ENCODE peak calls at places on chromosomes 12 and 14, in five cellular contexts. E is K562, S is HepG2, K is T47D, X is H1. I is an unnamed sample.
A peak's percentile ranks its signal among the peaks of the same experiment; 100 is the strongest.

GRCh38 chr14:104314251-104314941 is 176.0 kb downstream of the KIF26A start:
- DNase-seq in E (no peak), S (no peak), K (no peak), X (no peak), I (no peak)

GRCh38 chr14:55610717-55611370 is 30.8 kb downstream of the KTN1 start:
- DNase-seq in E (no peak), S (no peak), K (no peak), X (peak; percentile 50), I (no peak)

GRCh38 chr12:67989184-67989965 is at the start of gene IFNG-AS1:
- DNase-seq in E (no peak), S (no peak), K (no peak), X (no peak), I (no peak)

GRCh38 chr12:132206093-132206434 is 61.8 kb downstream of the NOC4L start:
- DNase-seq in E (no peak), S (no peak), K (no peak), X (no peak), I (no peak)

GRCh38 chr12:22518067-22518719 is 26.1 kb downstream of the C2CD5 start:
- DNase-seq in E (no peak), S (no peak), K (peak; percentile 26), X (no peak), I (no peak)

GRCh38 chr14:104223101-104223809 is 84.9 kb downstream of the KIF26A start:
- DNase-seq in E (peak; percentile 60), S (no peak), K (no peak), X (peak; percentile 47), I (no peak)

GRCh38 chr14:72600551-72601330 is 293.2 kb downstream of the DPF3 start:
- DNase-seq in E (no peak), S (no peak), K (no peak), X (no peak), I (no peak)

GRCh38 chr12:55996201-55996714 is 818 bp upstream of the SUOX start:
- DNase-seq in E (peak; percentile 57), S (peak; percentile 67), K (peak; percentile 84), X (peak; percentile 57), I (no peak)

GRCh38 chr14:39034481-39035296 is 68.3 kb downstream of the SEC23A start:
- DNase-seq in E (no peak), S (peak; percentile 66), K (peak; percentile 43), X (no peak), I (no peak)

DNA sequence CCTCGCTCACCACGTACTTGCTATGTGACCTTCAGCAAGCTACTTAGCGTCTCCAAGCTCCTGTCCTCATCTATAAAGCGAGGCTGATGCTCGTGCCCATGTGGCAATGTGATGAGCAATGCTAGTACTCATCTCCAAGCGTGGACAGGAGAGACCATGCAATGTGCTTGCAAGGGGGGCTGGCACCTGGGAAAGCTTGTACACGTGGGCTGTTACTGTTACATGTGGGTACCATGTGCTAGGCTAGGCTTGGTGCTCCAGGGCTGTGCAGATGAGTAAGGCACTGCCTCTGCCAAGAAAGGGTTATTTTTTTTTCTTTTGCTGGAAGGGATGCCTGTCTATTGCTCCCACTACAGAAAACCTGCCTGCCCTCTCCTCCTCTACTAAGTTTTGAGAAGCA is 46.6 kb downstream of the TSPAN11 start:
- DNase-seq in E (no peak), S (no peak), K (no peak), X (no peak), I (no peak)
- TF ChIP-seq JUND in E (no peak), S (no peak), K (no peak), X (no peak), I (no peak)

DNA sequence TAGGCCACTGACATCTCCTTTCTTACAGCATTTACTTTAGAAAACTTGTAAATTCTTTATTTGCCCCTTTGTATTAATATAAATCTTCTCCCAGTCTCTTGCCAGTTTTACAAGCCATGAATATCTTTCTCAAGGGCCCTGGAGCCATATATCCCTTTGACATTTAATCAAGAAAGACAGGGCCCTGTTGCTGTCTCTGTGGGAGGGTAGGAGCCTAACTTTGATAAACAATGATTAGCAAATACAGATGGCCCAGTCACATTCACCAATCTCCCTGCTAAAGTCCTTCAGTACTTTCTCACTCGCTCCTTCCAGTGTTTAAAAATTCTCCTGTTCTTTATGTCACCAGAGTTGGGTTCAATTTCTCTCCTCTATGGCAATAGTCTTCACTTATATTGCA is 479.8 kb upstream of the USP15 start:
- DNase-seq in E (no peak), S (no peak), K (no peak), X (no peak), I (no peak)
- TF ChIP-seq JUND in E (no peak), S (no peak), K (no peak), X (no peak), I (no peak)

GRCh38 chr12:127262658-127263057 is 1004.3 kb upstream of the TMEM132C start:
- DNase-seq in E (no peak), S (no peak), K (no peak), X (no peak), I (no peak)

GRCh38 chr12:127260959-127261358 is 1006.0 kb upstream of the TMEM132C start:
- DNase-seq in E (no peak), S (no peak), K (no peak), X (no peak), I (no peak)

GRCh38 chr12:127263621-127264020 is 1003.3 kb upstream of the TMEM132C start:
- DNase-seq in E (no peak), S (no peak), K (no peak), X (no peak), I (no peak)

GRCh38 chr12:127257366-127257935 is 1009.5 kb upstream of the TMEM132C start:
- DNase-seq in E (no peak), S (no peak), K (no peak), X (no peak), I (no peak)

GRCh38 chr12:127260531-127260930 is 1006.4 kb upstream of the TMEM132C start:
- DNase-seq in E (no peak), S (no peak), K (no peak), X (no peak), I (no peak)
- TF ChIP-seq JUND in E (no peak), S (no peak), K (no peak), X (no peak), I (no peak)

GRCh38 chr12:29741342-29742241 is 42.1 kb downstream of the TMTC1 start:
- DNase-seq in E (no peak), S (no peak), K (no peak), X (no peak), I (no peak)
- TF ChIP-seq JUND in E (no peak), S (no peak), K (no peak), X (no peak), I (peak; percentile 34)

GRCh38 chr12:106171117-106171750 is 32.5 kb upstream of the NUAK1 start:
- DNase-seq in E (no peak), S (no peak), K (peak; percentile 43), X (no peak), I (no peak)
- TF ChIP-seq JUND in E (no peak), S (no peak), K (no peak), X (no peak), I (no peak)

GRCh38 chr14:100341301-100342031 is 18.3 kb downstream of the SLC25A47 start:
- DNase-seq in E (no peak), S (no peak), K (no peak), X (no peak), I (no peak)
- TF ChIP-seq JUND in E (no peak), S (no peak), K (no peak), X (no peak), I (no peak)

GRCh38 chr12:109777544-109777943 is 55.7 kb downstream of the TRPV4 start:
- DNase-seq in E (peak; percentile 85), S (peak; percentile 83), K (peak; percentile 46), X (no peak), I (no peak)
- TF ChIP-seq JUND in E (no peak), S (no peak), K (no peak), X (no peak), I (no peak)

GRCh38 chr12:81329088-81329487 is 251.2 kb downstream of the ACSS3 start:
- DNase-seq in E (peak; percentile 6), S (peak; percentile 42), K (peak; percentile 45), X (peak; percentile 49), I (no peak)

GRCh38 chr12:81327458-81327857 is 249.6 kb downstream of the ACSS3 start:
- DNase-seq in E (no peak), S (no peak), K (no peak), X (no peak), I (no peak)

GRCh38 chr12:81333812-81334211 is 255.9 kb downstream of the ACSS3 start:
- DNase-seq in E (no peak), S (no peak), K (no peak), X (no peak), I (no peak)

GRCh38 chr12:81332054-81332453 is 254.2 kb downstream of the ACSS3 start:
- DNase-seq in E (no peak), S (no peak), K (no peak), X (no peak), I (no peak)

GRCh38 chr12:81330480-81330879 is 252.6 kb downstream of the ACSS3 start:
- DNase-seq in E (no peak), S (no peak), K (peak; percentile 53), X (no peak), I (no peak)
- TF ChIP-seq JUND in E (no peak), S (no peak), K (no peak), X (no peak), I (no peak)